ENCODE peak calls at places on chromosomes 4 and X, in four cellular contexts. H is HFF-Myc, M is cardiac muscle cell, U is SK-N-SH. X is an unnamed sample.

GRCh38 chrX:103061486-103061885 is 2.5 kb downstream of the BEX1 start:
- DNase-seq in H (no peak), M (no peak), U (no peak), X (peak)

GRCh38 chr4:13640149-13640671 is 12.7 kb upstream of the BOD1L1 start:
- DNase-seq in H (peak), M (no peak), U (no peak), X (peak)

GRCh38 chrX:103531002-103531401 is 11.7 kb upstream of the RAB40A start:
- DNase-seq in H (peak), M (no peak), U (no peak), X (no peak)

GRCh38 chr4:75673959-75674328 is 733 bp upstream of the G3BP2 start:
- DNase-seq in H (no peak), M (peak), U (no peak), X (no peak)

GRCh38 chrX:75522565-75523411 is at the start of gene ZDHHC15:
- DNase-seq in H (no peak), M (peak), U (peak), X (peak)

GRCh38 chr4:87130985-87131753 is 89.2 kb downstream of the KLHL8 start:
- DNase-seq in H (no peak), M (no peak), U (no peak), X (no peak)

GRCh38 chr4:22668301-22668700 is 24.4 kb upstream of the GBA3 start:
- DNase-seq in H (no peak), M (no peak), U (no peak), X (no peak)

GRCh38 chr4:52098618-52099017 is 47.5 kb downstream of the SPATA18 start:
- DNase-seq in H (no peak), M (peak), U (no peak), X (peak)

GRCh38 chr4:73213917-73214663 is 44.5 kb downstream of the ANKRD17 start:
- DNase-seq in H (no peak), M (no peak), U (no peak), X (peak)

GRCh38 chr4:153113838-153114105 is 90.5 kb upstream of the TRIM2 start:
- DNase-seq in H (no peak), M (no peak), U (no peak), X (no peak)

GRCh38 chr4:93876739-93877138 is 48.2 kb downstream of the ATOH1 start:
- DNase-seq in H (no peak), M (no peak), U (no peak), X (no peak)

GRCh38 chr4:183132865-183133264 is 33.8 kb downstream of the WWC2 start:
- DNase-seq in H (no peak), M (no peak), U (no peak), X (no peak)

GRCh38 chr4:152278505-152279301 is 257.2 kb downstream of the FBXW7 start:
- DNase-seq in H (no peak), M (no peak), U (no peak), X (peak)

GRCh38 chrX:100654256-100654655 is 10.3 kb downstream of the SRPX2 start:
- DNase-seq in H (no peak), M (peak), U (peak), X (peak)

GRCh38 chr4:1380368-1381151 is 25.7 kb downstream of the NKX1-1 start:
- DNase-seq in H (no peak), M (no peak), U (no peak), X (no peak)

GRCh38 chrX:107935664-107936433 is 46.3 kb downstream of the TEX13B start:
- DNase-seq in H (no peak), M (peak), U (no peak), X (peak)

GRCh38 chr4:121818215-121818614 is 5.5 kb downstream of the CCNA2 start:
- DNase-seq in H (no peak), M (no peak), U (no peak), X (no peak)

GRCh38 chr4:188915175-188915574 is 775.9 kb downstream of the TRIML1 start:
- DNase-seq in H (no peak), M (no peak), U (no peak), X (no peak)

GRCh38 chr4:52016985-52017384 is 3.2 kb downstream of the LRRC66 start:
- DNase-seq in H (no peak), M (no peak), U (no peak), X (no peak)

GRCh38 chr4:81635747-81636146 is 164.0 kb upstream of the RASGEF1B start:
- DNase-seq in H (no peak), M (peak), U (no peak), X (peak)

GRCh38 chr4:48665555-48666186 is 114.4 kb downstream of the FRYL start:
- DNase-seq in H (no peak), M (no peak), U (no peak), X (peak)

GRCh38 chrX:65528705-65529340 is 5.8 kb downstream of the LAS1L start:
- DNase-seq in H (no peak), M (peak), U (peak), X (peak)

GRCh38 chrX:53239474-53239873 is 14.5 kb upstream of the KDM5C start:
- DNase-seq in H (no peak), M (no peak), U (no peak), X (no peak)
- TF ChIP-seq CTCF in H (peak), M (no peak), U (peak), X (no peak)

GRCh38 chrX:137354851-137355250 is 211.1 kb upstream of the ZIC3 start:
- DNase-seq in H (no peak), M (no peak), U (no peak), X (no peak)

GRCh38 chrX:137353404-137353803 is 212.5 kb upstream of the ZIC3 start:
- DNase-seq in H (no peak), M (no peak), U (no peak), X (no peak)

DNA sequence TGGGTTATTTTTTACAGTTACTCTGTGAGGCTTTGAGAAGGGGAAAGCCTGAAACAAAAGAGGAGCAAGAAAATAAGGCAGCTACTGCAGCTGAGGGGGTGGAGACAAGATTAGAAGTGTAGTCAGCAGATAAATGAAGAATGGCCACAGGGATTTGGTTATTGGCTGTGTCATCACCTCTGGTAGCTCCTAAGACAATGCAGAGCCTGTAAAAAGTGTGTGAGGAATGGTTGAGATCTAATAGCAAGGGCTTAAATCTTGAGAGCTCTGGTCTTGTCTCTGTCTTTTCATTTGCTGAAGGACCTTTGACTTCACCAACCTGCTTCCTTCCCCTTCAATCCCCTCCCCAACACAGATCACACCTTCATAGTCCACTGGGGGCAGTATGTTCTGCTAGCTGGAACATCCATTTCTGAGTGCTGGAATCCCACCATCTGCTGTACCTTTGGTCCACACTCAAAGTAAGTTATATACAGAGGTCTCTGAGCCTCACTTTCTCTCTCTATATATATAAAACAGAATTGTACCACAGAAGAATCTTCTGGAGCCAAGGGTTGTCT is 213.7 kb upstream of the ZIC3 start:
- DNase-seq in H (no peak), M (no peak), U (no peak), X (no peak)
- TF ChIP-seq CTCF in H (no peak), M (no peak), U (peak), X (no peak)

DNA sequence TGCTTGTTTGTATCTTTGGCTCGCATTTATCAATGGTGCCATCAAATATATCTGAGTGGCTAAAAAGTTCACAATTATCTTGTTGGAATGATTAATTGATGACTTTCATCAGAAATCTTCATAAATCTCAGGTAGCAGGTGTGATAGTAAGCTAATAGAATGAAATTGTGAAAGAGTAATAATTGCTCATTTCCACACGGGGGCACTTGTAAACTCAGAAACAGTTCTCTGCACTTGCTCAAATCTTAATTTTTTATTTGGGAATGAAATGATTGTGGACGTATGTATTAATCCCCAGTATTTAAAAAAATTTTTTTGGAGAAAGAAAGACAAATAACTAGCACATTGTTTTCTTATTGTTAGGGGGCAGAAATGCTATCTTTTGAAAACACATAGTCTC is 132.8 kb downstream of the DTHD1 start:
- DNase-seq in H (no peak), M (no peak), U (no peak), X (peak)
- TF ChIP-seq CTCF in H (no peak), M (no peak), U (peak), X (peak)

GRCh38 chr4:118033148-118034060 is 882 bp upstream of the NDST3 start:
- DNase-seq in H (peak), M (peak), U (peak), X (peak)

GRCh38 chr4:118032691-118033090 is 1.6 kb upstream of the NDST3 start:
- DNase-seq in H (no peak), M (no peak), U (peak), X (peak)

GRCh38 chr4:118035309-118035708 is 1.0 kb downstream of the NDST3 start:
- DNase-seq in H (no peak), M (no peak), U (no peak), X (no peak)

GRCh38 chr4:118036336-118036735 is 2.0 kb downstream of the NDST3 start:
- DNase-seq in H (no peak), M (no peak), U (no peak), X (no peak)

GRCh38 chr4:118034061-118034785 is at the start of gene NDST3:
- DNase-seq in H (peak), M (peak), U (peak), X (peak)
- TF ChIP-seq CTCF in H (peak), M (peak), U (peak), X (peak)

GRCh38 chrX:50154429-50154828 is 46.4 kb downstream of the AKAP4 start:
- DNase-seq in H (no peak), M (no peak), U (no peak), X (no peak)
- TF ChIP-seq CTCF in H (no peak), M (no peak), U (no peak), X (no peak)

GRCh38 chr4:56757270-56757746 is 64.2 kb downstream of the SPINK2 start:
- DNase-seq in H (peak), M (no peak), U (no peak), X (peak)
- TF ChIP-seq CTCF in H (no peak), M (no peak), U (no peak), X (no peak)

DNA sequence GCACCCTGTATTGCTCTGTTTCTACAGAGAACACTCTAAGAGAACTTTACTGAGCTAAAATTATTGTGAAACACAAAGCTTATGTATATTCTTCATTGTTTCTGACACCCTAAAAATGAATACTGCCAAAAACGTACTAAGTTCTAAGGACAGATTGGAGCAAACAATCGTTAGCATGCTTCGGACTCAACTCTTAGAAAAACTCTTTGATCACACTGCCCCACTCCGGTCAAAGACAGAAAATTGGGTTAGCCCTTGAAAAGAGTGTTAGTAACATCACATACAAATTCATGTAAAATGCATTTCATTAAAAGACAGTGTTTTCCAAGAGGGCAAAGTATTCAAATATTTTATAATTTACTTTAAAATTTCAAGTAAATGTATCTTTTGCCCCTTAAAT is 177.4 kb downstream of the DCHS2 start:
- DNase-seq in H (no peak), M (peak), U (no peak), X (peak)
- TF ChIP-seq CTCF in H (peak), M (peak), U (peak), X (peak)

GRCh38 chrX:39984191-39984956 is 113.4 kb downstream of the BCOR start:
- DNase-seq in H (no peak), M (no peak), U (no peak), X (peak)
- TF ChIP-seq CTCF in H (no peak), M (no peak), U (no peak), X (peak)

GRCh38 chr4:172826346-172826745 is 342.3 kb upstream of the GALNT7 start:
- DNase-seq in H (no peak), M (no peak), U (no peak), X (no peak)

GRCh38 chr4:172826866-172827265 is 341.7 kb upstream of the GALNT7 start:
- DNase-seq in H (no peak), M (no peak), U (no peak), X (no peak)

DNA sequence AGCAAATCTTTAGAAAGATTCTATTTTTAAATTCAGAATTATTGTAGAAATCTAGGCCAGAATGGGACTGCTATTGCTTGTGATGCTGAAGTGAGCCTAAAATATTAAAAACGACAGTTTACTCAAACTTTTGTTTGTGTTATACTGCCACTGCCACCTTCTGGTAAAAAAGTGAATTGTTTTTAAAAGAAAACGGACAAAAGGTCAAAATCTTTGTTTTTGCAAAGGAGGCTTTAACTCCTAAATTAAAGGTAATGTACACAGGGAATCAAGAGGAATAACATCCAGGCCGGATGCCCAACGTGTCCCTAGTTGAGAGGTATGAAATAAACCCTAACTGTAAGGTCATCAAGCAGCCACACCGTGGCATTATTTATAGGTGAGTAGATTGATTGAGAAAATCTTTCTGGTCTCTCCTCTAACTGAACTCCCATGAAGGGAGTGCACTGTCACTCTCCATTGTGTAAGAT is 338.3 kb upstream of the GALNT7 start:
- DNase-seq in H (no peak), M (peak), U (peak), X (peak)
- TF ChIP-seq CTCF in H (peak), M (no peak), U (peak), X (no peak)

GRCh38 chr4:142813388-142813787 is 32.7 kb downstream of the INPP4B start:
- DNase-seq in H (no peak), M (no peak), U (no peak), X (no peak)
- TF ChIP-seq CTCF in H (no peak), M (no peak), U (no peak), X (no peak)